ENCODE peak calls at places on chromosome X, in six cellular contexts. One of them, this sample, is unnamed.

GRCh38 chrX:107743995-107744394 is 31.6 kb downstream of the TSC22D3 start:
- DNase-seq in activated naive CD4-positive, alpha-beta T cell treated with Interleukin-2 at 50 U/mL for 16 hours: no peak
- DNase-seq in NCI-H2171: no peak
- DNase-seq in CD4-positive, alpha-beta memory T cell: no peak
- DNase-seq in amygdala: no peak
- DNase-seq in activated CD4-positive, alpha-beta T cell treated with anti-CD3 and anti-CD28 coated beads, Interleukin-2, amount 50 U/mL, for 1 hour: no peak
- DNase-seq in this sample: no peak

GRCh38 chrX:135327299-135327698 is 18.0 kb downstream of the ETDC start:
- DNase-seq in activated CD4-positive, alpha-beta T cell treated with anti-CD3 and anti-CD28 coated beads, Interleukin-2, amount 50 U/mL, for 1 hour: no peak
- DNase-seq in activated naive CD4-positive, alpha-beta T cell treated with Interleukin-2 at 50 U/mL for 16 hours: no peak
- DNase-seq in NCI-H2171: no peak
- DNase-seq in amygdala: no peak
- DNase-seq in CD4-positive, alpha-beta memory T cell: no peak
- DNase-seq in this sample: peak

GRCh38 chrX:103919336-103919682 is 43.1 kb upstream of the TMSB15B start:
- DNase-seq in CD4-positive, alpha-beta memory T cell: peak
- DNase-seq in NCI-H2171: peak
- DNase-seq in activated CD4-positive, alpha-beta T cell treated with anti-CD3 and anti-CD28 coated beads, Interleukin-2, amount 50 U/mL, for 1 hour: peak
- DNase-seq in amygdala: peak
- DNase-seq in activated naive CD4-positive, alpha-beta T cell treated with Interleukin-2 at 50 U/mL for 16 hours: peak
- DNase-seq in this sample: peak

GRCh38 chrX:86103061-86103460 is 45.2 kb upstream of the DACH2 start:
- DNase-seq in NCI-H2171: no peak
- DNase-seq in activated CD4-positive, alpha-beta T cell treated with anti-CD3 and anti-CD28 coated beads, Interleukin-2, amount 50 U/mL, for 1 hour: no peak
- DNase-seq in CD4-positive, alpha-beta memory T cell: no peak
- DNase-seq in amygdala: no peak
- DNase-seq in activated naive CD4-positive, alpha-beta T cell treated with Interleukin-2 at 50 U/mL for 16 hours: no peak
- DNase-seq in this sample: no peak

GRCh38 chrX:44785652-44786051 is 58.2 kb upstream of the DUSP21 start:
- DNase-seq in CD4-positive, alpha-beta memory T cell: no peak
- DNase-seq in amygdala: no peak
- DNase-seq in activated CD4-positive, alpha-beta T cell treated with anti-CD3 and anti-CD28 coated beads, Interleukin-2, amount 50 U/mL, for 1 hour: no peak
- DNase-seq in activated naive CD4-positive, alpha-beta T cell treated with Interleukin-2 at 50 U/mL for 16 hours: no peak
- DNase-seq in NCI-H2171: no peak
- DNase-seq in this sample: peak

GRCh38 chrX:70196961-70197805 is 19.9 kb downstream of the DGAT2L6 start:
- DNase-seq in amygdala: no peak
- DNase-seq in activated CD4-positive, alpha-beta T cell treated with anti-CD3 and anti-CD28 coated beads, Interleukin-2, amount 50 U/mL, for 1 hour: peak
- DNase-seq in activated naive CD4-positive, alpha-beta T cell treated with Interleukin-2 at 50 U/mL for 16 hours: peak
- DNase-seq in NCI-H2171: peak
- DNase-seq in CD4-positive, alpha-beta memory T cell: peak
- DNase-seq in this sample: no peak

GRCh38 chrX:134244043-134244442 is 7.1 kb downstream of the CCDC160 start:
- DNase-seq in activated naive CD4-positive, alpha-beta T cell treated with Interleukin-2 at 50 U/mL for 16 hours: no peak
- DNase-seq in CD4-positive, alpha-beta memory T cell: no peak
- DNase-seq in activated CD4-positive, alpha-beta T cell treated with anti-CD3 and anti-CD28 coated beads, Interleukin-2, amount 50 U/mL, for 1 hour: no peak
- DNase-seq in NCI-H2171: no peak
- DNase-seq in amygdala: no peak
- DNase-seq in this sample: peak

GRCh38 chrX:24231169-24231568 is 81.6 kb downstream of the ZFX start:
- DNase-seq in activated CD4-positive, alpha-beta T cell treated with anti-CD3 and anti-CD28 coated beads, Interleukin-2, amount 50 U/mL, for 1 hour: no peak
- DNase-seq in NCI-H2171: no peak
- DNase-seq in activated naive CD4-positive, alpha-beta T cell treated with Interleukin-2 at 50 U/mL for 16 hours: no peak
- DNase-seq in amygdala: no peak
- DNase-seq in CD4-positive, alpha-beta memory T cell: no peak
- DNase-seq in this sample: no peak

GRCh38 chrX:45619290-45619689 is 418.6 kb upstream of the DIPK2B start:
- DNase-seq in activated naive CD4-positive, alpha-beta T cell treated with Interleukin-2 at 50 U/mL for 16 hours: no peak
- DNase-seq in amygdala: no peak
- DNase-seq in activated CD4-positive, alpha-beta T cell treated with anti-CD3 and anti-CD28 coated beads, Interleukin-2, amount 50 U/mL, for 1 hour: no peak
- DNase-seq in CD4-positive, alpha-beta memory T cell: no peak
- DNase-seq in NCI-H2171: no peak
- DNase-seq in this sample: no peak

GRCh38 chrX:119880552-119881437 is 9.2 kb downstream of the NDUFA1 start:
- DNase-seq in CD4-positive, alpha-beta memory T cell: peak
- DNase-seq in amygdala: peak
- DNase-seq in NCI-H2171: no peak
- DNase-seq in activated CD4-positive, alpha-beta T cell treated with anti-CD3 and anti-CD28 coated beads, Interleukin-2, amount 50 U/mL, for 1 hour: peak
- DNase-seq in activated naive CD4-positive, alpha-beta T cell treated with Interleukin-2 at 50 U/mL for 16 hours: peak
- DNase-seq in this sample: no peak

GRCh38 chrX:80246273-80246672 is 174.0 kb upstream of the TENT5D start:
- DNase-seq in amygdala: no peak
- DNase-seq in NCI-H2171: no peak
- DNase-seq in activated CD4-positive, alpha-beta T cell treated with anti-CD3 and anti-CD28 coated beads, Interleukin-2, amount 50 U/mL, for 1 hour: no peak
- DNase-seq in CD4-positive, alpha-beta memory T cell: no peak
- DNase-seq in activated naive CD4-positive, alpha-beta T cell treated with Interleukin-2 at 50 U/mL for 16 hours: no peak
- DNase-seq in this sample: no peak

GRCh38 chrX:88865634-88866033 is 118.6 kb downstream of the CPXCR1 start:
- DNase-seq in CD4-positive, alpha-beta memory T cell: no peak
- DNase-seq in activated naive CD4-positive, alpha-beta T cell treated with Interleukin-2 at 50 U/mL for 16 hours: no peak
- DNase-seq in amygdala: no peak
- DNase-seq in NCI-H2171: no peak
- DNase-seq in activated CD4-positive, alpha-beta T cell treated with anti-CD3 and anti-CD28 coated beads, Interleukin-2, amount 50 U/mL, for 1 hour: no peak
- DNase-seq in this sample: no peak

GRCh38 chrX:1629244-1629643 is 14.4 kb downstream of the ASMT start:
- DNase-seq in activated CD4-positive, alpha-beta T cell treated with anti-CD3 and anti-CD28 coated beads, Interleukin-2, amount 50 U/mL, for 1 hour: no peak
- DNase-seq in amygdala: no peak
- DNase-seq in CD4-positive, alpha-beta memory T cell: no peak
- DNase-seq in NCI-H2171: no peak
- DNase-seq in activated naive CD4-positive, alpha-beta T cell treated with Interleukin-2 at 50 U/mL for 16 hours: no peak
- DNase-seq in this sample: no peak

GRCh38 chrX:107449490-107450175 is at the start of gene FRMPD3:
- DNase-seq in amygdala: no peak
- DNase-seq in CD4-positive, alpha-beta memory T cell: no peak
- DNase-seq in activated naive CD4-positive, alpha-beta T cell treated with Interleukin-2 at 50 U/mL for 16 hours: no peak
- DNase-seq in NCI-H2171: no peak
- DNase-seq in activated CD4-positive, alpha-beta T cell treated with anti-CD3 and anti-CD28 coated beads, Interleukin-2, amount 50 U/mL, for 1 hour: no peak
- DNase-seq in this sample: no peak

GRCh38 chrX:118197730-118198129 is 81.1 kb upstream of the KLHL13 start:
- DNase-seq in activated CD4-positive, alpha-beta T cell treated with anti-CD3 and anti-CD28 coated beads, Interleukin-2, amount 50 U/mL, for 1 hour: no peak
- DNase-seq in activated naive CD4-positive, alpha-beta T cell treated with Interleukin-2 at 50 U/mL for 16 hours: no peak
- DNase-seq in NCI-H2171: no peak
- DNase-seq in CD4-positive, alpha-beta memory T cell: no peak
- DNase-seq in amygdala: no peak
- DNase-seq in this sample: no peak

GRCh38 chrX:150897371-150898319 is 823 bp downstream of the CD99L2 start:
- DNase-seq in activated naive CD4-positive, alpha-beta T cell treated with Interleukin-2 at 50 U/mL for 16 hours: peak
- DNase-seq in amygdala: no peak
- DNase-seq in activated CD4-positive, alpha-beta T cell treated with anti-CD3 and anti-CD28 coated beads, Interleukin-2, amount 50 U/mL, for 1 hour: peak
- DNase-seq in CD4-positive, alpha-beta memory T cell: peak
- DNase-seq in NCI-H2171: peak
- DNase-seq in this sample: no peak

GRCh38 chrX:68132749-68133148 is 300.5 kb downstream of the OPHN1 start:
- DNase-seq in NCI-H2171: no peak
- DNase-seq in CD4-positive, alpha-beta memory T cell: no peak
- DNase-seq in activated naive CD4-positive, alpha-beta T cell treated with Interleukin-2 at 50 U/mL for 16 hours: no peak
- DNase-seq in amygdala: no peak
- DNase-seq in activated CD4-positive, alpha-beta T cell treated with anti-CD3 and anti-CD28 coated beads, Interleukin-2, amount 50 U/mL, for 1 hour: no peak
- DNase-seq in this sample: no peak

GRCh38 chrX:101550362-101550761 is at the start of gene ARMCX1:
- DNase-seq in CD4-positive, alpha-beta memory T cell: no peak
- DNase-seq in activated naive CD4-positive, alpha-beta T cell treated with Interleukin-2 at 50 U/mL for 16 hours: no peak
- DNase-seq in amygdala: peak
- DNase-seq in NCI-H2171: no peak
- DNase-seq in activated CD4-positive, alpha-beta T cell treated with anti-CD3 and anti-CD28 coated beads, Interleukin-2, amount 50 U/mL, for 1 hour: no peak
- DNase-seq in this sample: peak

GRCh38 chrX:7146703-7147430 is 645 bp upstream of the STS start:
- DNase-seq in activated CD4-positive, alpha-beta T cell treated with anti-CD3 and anti-CD28 coated beads, Interleukin-2, amount 50 U/mL, for 1 hour: no peak
- DNase-seq in NCI-H2171: no peak
- DNase-seq in amygdala: no peak
- DNase-seq in CD4-positive, alpha-beta memory T cell: peak
- DNase-seq in activated naive CD4-positive, alpha-beta T cell treated with Interleukin-2 at 50 U/mL for 16 hours: no peak
- DNase-seq in this sample: no peak

GRCh38 chrX:34491126-34491525 is 166.0 kb downstream of the TMEM47 start:
- DNase-seq in activated CD4-positive, alpha-beta T cell treated with anti-CD3 and anti-CD28 coated beads, Interleukin-2, amount 50 U/mL, for 1 hour: no peak
- DNase-seq in amygdala: no peak
- DNase-seq in CD4-positive, alpha-beta memory T cell: no peak
- DNase-seq in NCI-H2171: no peak
- DNase-seq in activated naive CD4-positive, alpha-beta T cell treated with Interleukin-2 at 50 U/mL for 16 hours: no peak
- DNase-seq in this sample: no peak

GRCh38 chrX:48753708-48754107 is 7.8 kb upstream of the GLOD5 start:
- DNase-seq in NCI-H2171: no peak
- DNase-seq in CD4-positive, alpha-beta memory T cell: no peak
- DNase-seq in amygdala: no peak
- DNase-seq in activated naive CD4-positive, alpha-beta T cell treated with Interleukin-2 at 50 U/mL for 16 hours: no peak
- DNase-seq in activated CD4-positive, alpha-beta T cell treated with anti-CD3 and anti-CD28 coated beads, Interleukin-2, amount 50 U/mL, for 1 hour: no peak
- DNase-seq in this sample: no peak

GRCh38 chrX:96611619-96612362 is 72.9 kb upstream of the DIAPH2 start:
- DNase-seq in activated naive CD4-positive, alpha-beta T cell treated with Interleukin-2 at 50 U/mL for 16 hours: no peak
- DNase-seq in activated CD4-positive, alpha-beta T cell treated with anti-CD3 and anti-CD28 coated beads, Interleukin-2, amount 50 U/mL, for 1 hour: no peak
- DNase-seq in amygdala: no peak
- DNase-seq in NCI-H2171: no peak
- DNase-seq in CD4-positive, alpha-beta memory T cell: no peak
- DNase-seq in this sample: peak

GRCh38 chrX:43566170-43566569 is 89.9 kb upstream of the MAOA start:
- DNase-seq in NCI-H2171: no peak
- DNase-seq in CD4-positive, alpha-beta memory T cell: no peak
- DNase-seq in activated naive CD4-positive, alpha-beta T cell treated with Interleukin-2 at 50 U/mL for 16 hours: no peak
- DNase-seq in activated CD4-positive, alpha-beta T cell treated with anti-CD3 and anti-CD28 coated beads, Interleukin-2, amount 50 U/mL, for 1 hour: no peak
- DNase-seq in amygdala: no peak
- DNase-seq in this sample: no peak

GRCh38 chrX:72003811-72004750 is 93.4 kb downstream of the NHSL2 start:
- DNase-seq in amygdala: no peak
- DNase-seq in activated naive CD4-positive, alpha-beta T cell treated with Interleukin-2 at 50 U/mL for 16 hours: no peak
- DNase-seq in activated CD4-positive, alpha-beta T cell treated with anti-CD3 and anti-CD28 coated beads, Interleukin-2, amount 50 U/mL, for 1 hour: no peak
- DNase-seq in CD4-positive, alpha-beta memory T cell: no peak
- DNase-seq in NCI-H2171: no peak
- DNase-seq in this sample: no peak

GRCh38 chrX:123773258-123773978 is 40.6 kb upstream of the THOC2 start:
- DNase-seq in NCI-H2171: no peak
- DNase-seq in activated naive CD4-positive, alpha-beta T cell treated with Interleukin-2 at 50 U/mL for 16 hours: no peak
- DNase-seq in CD4-positive, alpha-beta memory T cell: no peak
- DNase-seq in activated CD4-positive, alpha-beta T cell treated with anti-CD3 and anti-CD28 coated beads, Interleukin-2, amount 50 U/mL, for 1 hour: no peak
- DNase-seq in amygdala: no peak
- DNase-seq in this sample: no peak

GRCh38 chrX:39406799-39407198 is 605.5 kb downstream of the MID1IP1 start:
- DNase-seq in activated naive CD4-positive, alpha-beta T cell treated with Interleukin-2 at 50 U/mL for 16 hours: no peak
- DNase-seq in CD4-positive, alpha-beta memory T cell: no peak
- DNase-seq in NCI-H2171: no peak
- DNase-seq in activated CD4-positive, alpha-beta T cell treated with anti-CD3 and anti-CD28 coated beads, Interleukin-2, amount 50 U/mL, for 1 hour: no peak
- DNase-seq in amygdala: no peak
- DNase-seq in this sample: no peak

GRCh38 chrX:41381685-41382084 is 47.7 kb downstream of the DDX3X start:
- DNase-seq in activated CD4-positive, alpha-beta T cell treated with anti-CD3 and anti-CD28 coated beads, Interleukin-2, amount 50 U/mL, for 1 hour: no peak
- DNase-seq in NCI-H2171: no peak
- DNase-seq in activated naive CD4-positive, alpha-beta T cell treated with Interleukin-2 at 50 U/mL for 16 hours: no peak
- DNase-seq in CD4-positive, alpha-beta memory T cell: no peak
- DNase-seq in amygdala: no peak
- DNase-seq in this sample: peak

GRCh38 chrX:39595977-39596376 is 501.8 kb downstream of the BCOR start:
- DNase-seq in NCI-H2171: no peak
- DNase-seq in activated CD4-positive, alpha-beta T cell treated with anti-CD3 and anti-CD28 coated beads, Interleukin-2, amount 50 U/mL, for 1 hour: no peak
- DNase-seq in amygdala: no peak
- DNase-seq in activated naive CD4-positive, alpha-beta T cell treated with Interleukin-2 at 50 U/mL for 16 hours: no peak
- DNase-seq in CD4-positive, alpha-beta memory T cell: no peak
- DNase-seq in this sample: no peak

GRCh38 chrX:107102980-107103379 is 15.6 kb downstream of the RBM41 start:
- DNase-seq in activated CD4-positive, alpha-beta T cell treated with anti-CD3 and anti-CD28 coated beads, Interleukin-2, amount 50 U/mL, for 1 hour: no peak
- DNase-seq in CD4-positive, alpha-beta memory T cell: no peak
- DNase-seq in NCI-H2171: no peak
- DNase-seq in amygdala: no peak
- DNase-seq in activated naive CD4-positive, alpha-beta T cell treated with Interleukin-2 at 50 U/mL for 16 hours: no peak
- DNase-seq in this sample: no peak

GRCh38 chrX:29617276-29617675 is 598.1 kb upstream of the MAGEB2 start:
- DNase-seq in NCI-H2171: no peak
- DNase-seq in activated CD4-positive, alpha-beta T cell treated with anti-CD3 and anti-CD28 coated beads, Interleukin-2, amount 50 U/mL, for 1 hour: no peak
- DNase-seq in amygdala: no peak
- DNase-seq in activated naive CD4-positive, alpha-beta T cell treated with Interleukin-2 at 50 U/mL for 16 hours: no peak
- DNase-seq in CD4-positive, alpha-beta memory T cell: no peak
- DNase-seq in this sample: peak

GRCh38 chrX:12360991-12361598 is 222.8 kb downstream of the FRMPD4 start:
- DNase-seq in amygdala: no peak
- DNase-seq in CD4-positive, alpha-beta memory T cell: no peak
- DNase-seq in activated CD4-positive, alpha-beta T cell treated with anti-CD3 and anti-CD28 coated beads, Interleukin-2, amount 50 U/mL, for 1 hour: no peak
- DNase-seq in activated naive CD4-positive, alpha-beta T cell treated with Interleukin-2 at 50 U/mL for 16 hours: no peak
- DNase-seq in NCI-H2171: no peak
- DNase-seq in this sample: no peak

GRCh38 chrX:34918856-34919255 is 23.7 kb upstream of the FAM47B start:
- DNase-seq in activated naive CD4-positive, alpha-beta T cell treated with Interleukin-2 at 50 U/mL for 16 hours: no peak
- DNase-seq in amygdala: no peak
- DNase-seq in CD4-positive, alpha-beta memory T cell: no peak
- DNase-seq in activated CD4-positive, alpha-beta T cell treated with anti-CD3 and anti-CD28 coated beads, Interleukin-2, amount 50 U/mL, for 1 hour: no peak
- DNase-seq in NCI-H2171: no peak
- DNase-seq in this sample: no peak

GRCh38 chrX:21725916-21726315 is 32.0 kb downstream of the SMPX start:
- DNase-seq in CD4-positive, alpha-beta memory T cell: no peak
- DNase-seq in NCI-H2171: no peak
- DNase-seq in amygdala: no peak
- DNase-seq in activated CD4-positive, alpha-beta T cell treated with anti-CD3 and anti-CD28 coated beads, Interleukin-2, amount 50 U/mL, for 1 hour: no peak
- DNase-seq in activated naive CD4-positive, alpha-beta T cell treated with Interleukin-2 at 50 U/mL for 16 hours: no peak
- DNase-seq in this sample: no peak

GRCh38 chrX:10582945-10583344 is 37.4 kb downstream of the MID1 start:
- DNase-seq in NCI-H2171: no peak
- DNase-seq in amygdala: no peak
- DNase-seq in activated naive CD4-positive, alpha-beta T cell treated with Interleukin-2 at 50 U/mL for 16 hours: no peak
- DNase-seq in activated CD4-positive, alpha-beta T cell treated with anti-CD3 and anti-CD28 coated beads, Interleukin-2, amount 50 U/mL, for 1 hour: no peak
- DNase-seq in CD4-positive, alpha-beta memory T cell: no peak
- DNase-seq in this sample: no peak

GRCh38 chrX:142483965-142484364 is 278.9 kb upstream of the MAGEC2 start:
- DNase-seq in NCI-H2171: no peak
- DNase-seq in activated naive CD4-positive, alpha-beta T cell treated with Interleukin-2 at 50 U/mL for 16 hours: no peak
- DNase-seq in CD4-positive, alpha-beta memory T cell: no peak
- DNase-seq in amygdala: no peak
- DNase-seq in activated CD4-positive, alpha-beta T cell treated with anti-CD3 and anti-CD28 coated beads, Interleukin-2, amount 50 U/mL, for 1 hour: no peak
- DNase-seq in this sample: no peak

GRCh38 chrX:136387951-136388502 is 87.3 kb downstream of the ADGRG4 start:
- DNase-seq in amygdala: no peak
- DNase-seq in activated CD4-positive, alpha-beta T cell treated with anti-CD3 and anti-CD28 coated beads, Interleukin-2, amount 50 U/mL, for 1 hour: no peak
- DNase-seq in activated naive CD4-positive, alpha-beta T cell treated with Interleukin-2 at 50 U/mL for 16 hours: no peak
- DNase-seq in NCI-H2171: no peak
- DNase-seq in CD4-positive, alpha-beta memory T cell: no peak
- DNase-seq in this sample: no peak

This sample was measured in HS-5.